ENCODE peak calls at places on chromosomes 4 and X, in seven cellular contexts. One of them, this sample, is unnamed.
A peak's percentile ranks its signal among the peaks of the same experiment; 100 is the strongest.

GRCh38 chrX:17743913-17744312 is 6.6 kb downstream of the SCML1 start:
- DNase-seq in HCT116: no peak
- DNase-seq in GM23338: no peak
- DNase-seq in MM.1S: no peak
- DNase-seq in neural progenitor cell: no peak
- DNase-seq in hepatocyte: no peak
- DNase-seq in GM23248: peak; percentile 7
- DNase-seq in this sample: peak; percentile 66

GRCh38 chr4:72295966-72296557 is 264.3 kb downstream of the NPFFR2 start:
- DNase-seq in neural progenitor cell: peak; percentile 75
- DNase-seq in hepatocyte: peak; percentile 78
- DNase-seq in HCT116: peak; percentile 15
- DNase-seq in GM23338: peak; percentile 80
- DNase-seq in MM.1S: peak; percentile 51
- DNase-seq in GM23248: peak; percentile 78
- DNase-seq in this sample: peak; percentile 90

GRCh38 chr4:38075370-38076152 is 115.4 kb downstream of the PTTG2 start:
- DNase-seq in hepatocyte: peak; percentile 34
- DNase-seq in MM.1S: peak; percentile 45
- DNase-seq in GM23248: peak; percentile 75
- DNase-seq in GM23338: no peak
- DNase-seq in neural progenitor cell: no peak
- DNase-seq in HCT116: no peak
- DNase-seq in this sample: no peak

GRCh38 chrX:64093761-64094160 is 111.7 kb downstream of the AMER1 start:
- DNase-seq in hepatocyte: no peak
- DNase-seq in MM.1S: no peak
- DNase-seq in HCT116: no peak
- DNase-seq in GM23338: peak; percentile 67
- DNase-seq in GM23248: peak; percentile 33
- DNase-seq in neural progenitor cell: peak; percentile 34
- DNase-seq in this sample: peak; percentile 39

GRCh38 chr4:72022553-72022952 is 9.2 kb upstream of the NPFFR2 start:
- DNase-seq in hepatocyte: no peak
- DNase-seq in GM23338: no peak
- DNase-seq in neural progenitor cell: no peak
- DNase-seq in HCT116: no peak
- DNase-seq in GM23248: no peak
- DNase-seq in MM.1S: no peak
- DNase-seq in this sample: no peak

GRCh38 chr4:155777971-155778710 is 19.3 kb downstream of the GUCY1B1 start:
- DNase-seq in hepatocyte: no peak
- DNase-seq in MM.1S: no peak
- DNase-seq in GM23248: peak; percentile 30
- DNase-seq in neural progenitor cell: no peak
- DNase-seq in HCT116: no peak
- DNase-seq in GM23338: no peak
- DNase-seq in this sample: peak; percentile 42

GRCh38 chrX:153880440-153880815 is 5.5 kb downstream of the L1CAM start:
- DNase-seq in neural progenitor cell: no peak
- DNase-seq in MM.1S: no peak
- DNase-seq in hepatocyte: no peak
- DNase-seq in GM23338: no peak
- DNase-seq in HCT116: no peak
- DNase-seq in GM23248: no peak
- DNase-seq in this sample: no peak

GRCh38 chr4:150078996-150079581 is 844 bp downstream of the DCLK2 start:
- DNase-seq in hepatocyte: peak; percentile 43
- DNase-seq in neural progenitor cell: peak; percentile 64
- DNase-seq in HCT116: no peak
- DNase-seq in MM.1S: peak; percentile 23
- DNase-seq in GM23338: peak; percentile 67
- DNase-seq in GM23248: peak; percentile 72
- DNase-seq in this sample: peak; percentile 19

GRCh38 chr4:2289311-2289954 is 27.5 kb upstream of the MXD4 start:
- DNase-seq in GM23338: no peak
- DNase-seq in HCT116: no peak
- DNase-seq in neural progenitor cell: no peak
- DNase-seq in GM23248: no peak
- DNase-seq in MM.1S: no peak
- DNase-seq in hepatocyte: peak; percentile 2
- DNase-seq in this sample: no peak

GRCh38 chr4:143207555-143207954 is 22.8 kb downstream of the USP38 start:
- DNase-seq in GM23338: peak; percentile 17
- DNase-seq in GM23248: peak; percentile 40
- DNase-seq in HCT116: no peak
- DNase-seq in hepatocyte: peak; percentile 24
- DNase-seq in neural progenitor cell: no peak
- DNase-seq in MM.1S: peak; percentile 38
- DNase-seq in this sample: peak; percentile 44

GRCh38 chr4:31918891-31919290 is 1198.7 kb downstream of the PCDH7 start:
- DNase-seq in neural progenitor cell: no peak
- DNase-seq in HCT116: no peak
- DNase-seq in hepatocyte: no peak
- DNase-seq in MM.1S: no peak
- DNase-seq in GM23338: no peak
- DNase-seq in GM23248: no peak
- DNase-seq in this sample: no peak

GRCh38 chrX:13432376-13432775 is 112.5 kb upstream of the ATXN3L start:
- DNase-seq in GM23338: no peak
- DNase-seq in neural progenitor cell: no peak
- DNase-seq in HCT116: no peak
- DNase-seq in MM.1S: no peak
- DNase-seq in hepatocyte: peak; percentile 70
- DNase-seq in GM23248: peak; percentile 97
- DNase-seq in this sample: peak; percentile 45

GRCh38 chr4:153154010-153154975 is 50.0 kb upstream of the TRIM2 start:
- DNase-seq in MM.1S: no peak
- DNase-seq in neural progenitor cell: no peak
- DNase-seq in hepatocyte: peak; percentile 64
- DNase-seq in GM23338: no peak
- DNase-seq in GM23248: peak; percentile 60
- DNase-seq in HCT116: no peak
- DNase-seq in this sample: peak; percentile 51

GRCh38 chr4:153153339-153153851 is 50.8 kb upstream of the TRIM2 start:
- DNase-seq in GM23338: peak; percentile 82
- DNase-seq in neural progenitor cell: peak; percentile 85
- DNase-seq in MM.1S: peak; percentile 54
- DNase-seq in hepatocyte: peak; percentile 80
- DNase-seq in GM23248: peak; percentile 76
- DNase-seq in HCT116: no peak
- DNase-seq in this sample: peak; percentile 19

GRCh38 chr4:153156263-153156662 is 48.0 kb upstream of the TRIM2 start:
- DNase-seq in MM.1S: no peak
- DNase-seq in HCT116: no peak
- DNase-seq in GM23338: peak; percentile 71
- DNase-seq in hepatocyte: no peak
- DNase-seq in GM23248: peak; percentile 10
- DNase-seq in neural progenitor cell: peak; percentile 58
- DNase-seq in this sample: no peak

GRCh38 chr4:153151535-153152452 is 52.4 kb upstream of the TRIM2 start:
- DNase-seq in GM23338: peak; percentile 98
- DNase-seq in MM.1S: no peak
- DNase-seq in neural progenitor cell: peak; percentile 97
- DNase-seq in GM23248: peak; percentile 45
- DNase-seq in HCT116: no peak
- DNase-seq in hepatocyte: peak; percentile 92
- DNase-seq in this sample: peak; percentile 27

GRCh38 chr4:153152453-153153338 is 51.5 kb upstream of the TRIM2 start:
- DNase-seq in GM23248: peak; percentile 53
- DNase-seq in hepatocyte: peak; percentile 73
- DNase-seq in GM23338: peak; percentile 53
- DNase-seq in MM.1S: peak; percentile 31
- DNase-seq in neural progenitor cell: peak; percentile 40
- DNase-seq in HCT116: no peak
- DNase-seq in this sample: no peak
- TF ChIP-seq EZH2 in GM23248: no peak
- TF ChIP-seq EZH2 in hepatocyte: no peak
- TF ChIP-seq EZH2 in GM23338: no peak
- TF ChIP-seq EZH2 in MM.1S: no peak
- TF ChIP-seq EZH2 in neural progenitor cell: peak; percentile 89
- TF ChIP-seq EZH2 in HCT116: no peak
- TF ChIP-seq EZH2 in this sample: no peak

GRCh38 chrX:41308884-41309655 is 24.9 kb upstream of the DDX3X start:
- DNase-seq in GM23248: peak; percentile 23
- DNase-seq in MM.1S: no peak
- DNase-seq in hepatocyte: no peak
- DNase-seq in neural progenitor cell: no peak
- DNase-seq in GM23338: no peak
- DNase-seq in HCT116: no peak
- DNase-seq in this sample: no peak
- TF ChIP-seq EZH2phosphoT487 in GM23248: no peak
- TF ChIP-seq EZH2phosphoT487 in MM.1S: no peak
- TF ChIP-seq EZH2phosphoT487 in hepatocyte: no peak
- TF ChIP-seq EZH2phosphoT487 in neural progenitor cell: no peak
- TF ChIP-seq EZH2phosphoT487 in GM23338: no peak
- TF ChIP-seq EZH2phosphoT487 in HCT116: no peak
- TF ChIP-seq EZH2phosphoT487 in this sample: no peak

DNA sequence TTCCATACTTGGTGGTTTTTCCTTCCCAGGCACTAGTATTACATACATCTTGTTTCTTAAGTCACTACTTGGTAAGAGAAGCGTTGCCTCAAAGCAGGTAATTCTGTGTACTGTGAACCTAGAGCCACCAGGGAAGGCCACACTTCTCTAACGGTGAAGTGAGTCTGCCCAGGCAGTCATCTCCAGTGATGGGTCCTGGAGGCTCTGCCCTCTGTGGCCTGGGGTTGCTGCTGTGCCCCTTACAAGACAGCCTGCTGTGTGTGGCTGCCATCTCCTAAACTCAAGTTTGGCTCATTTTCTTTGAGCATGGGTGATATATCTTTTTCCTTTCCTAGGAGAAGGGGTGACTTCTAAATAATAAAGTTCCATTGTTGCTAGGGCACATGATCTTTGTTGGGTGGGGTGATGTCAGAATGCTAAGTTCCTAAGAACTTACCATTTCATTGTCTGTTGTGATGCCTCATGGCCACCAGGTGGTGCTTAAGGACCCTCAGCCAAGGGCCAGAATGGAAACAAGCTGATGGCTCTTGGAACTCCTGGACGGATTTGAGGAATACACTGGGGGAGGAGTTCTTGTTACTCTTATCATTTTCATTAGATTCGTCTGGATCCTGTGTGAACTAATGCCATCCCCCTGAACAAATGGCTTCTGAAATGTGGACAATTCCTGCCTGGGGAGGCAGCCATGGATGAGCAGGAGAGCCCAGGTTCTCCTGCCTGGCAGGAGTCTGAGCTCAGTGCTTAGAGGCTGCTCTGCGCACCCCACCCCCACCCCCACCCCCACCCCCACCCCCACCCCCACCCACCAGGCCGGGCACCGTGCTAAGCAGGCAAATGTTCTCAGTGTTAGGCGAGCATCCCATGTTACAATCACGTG is 41.1 kb upstream of the WDR1 start:
- DNase-seq in GM23248: peak; percentile 88
- DNase-seq in neural progenitor cell: peak; percentile 81
- DNase-seq in MM.1S: peak; percentile 53
- DNase-seq in GM23338: peak; percentile 89
- DNase-seq in hepatocyte: peak; percentile 88
- DNase-seq in HCT116: peak; percentile 73
- DNase-seq in this sample: peak; percentile 56
- H3K27ac ChIP-seq in GM23248: no peak overlapping the region
- H3K27ac ChIP-seq in neural progenitor cell: no peak overlapping the region
- H3K27ac ChIP-seq in MM.1S: no peak overlapping the region
- H3K27ac ChIP-seq in GM23338: no peak overlapping the region
- H3K27ac ChIP-seq in hepatocyte: peak overlapping the region; percentile 90
- H3K27ac ChIP-seq in HCT116: no peak overlapping the region
- H3K27ac ChIP-seq in this sample: no peak overlapping the region

GRCh38 chr4:173530326-173531062 is 465 bp upstream of the HAND2 start:
- DNase-seq in neural progenitor cell: peak; percentile 44
- DNase-seq in GM23338: peak; percentile 28
- DNase-seq in GM23248: peak; percentile 69
- DNase-seq in HCT116: no peak
- DNase-seq in MM.1S: no peak
- DNase-seq in hepatocyte: no peak
- DNase-seq in this sample: no peak
- TF ChIP-seq EZH2 in neural progenitor cell: peak; percentile 61
- TF ChIP-seq EZH2 in GM23338: peak; percentile 91
- TF ChIP-seq EZH2 in GM23248: no peak
- TF ChIP-seq EZH2 in HCT116: no peak
- TF ChIP-seq EZH2 in MM.1S: no peak
- TF ChIP-seq EZH2 in hepatocyte: peak; percentile 61
- TF ChIP-seq EZH2 in this sample: no peak

GRCh38 chr4:6549445-6549844 is 25.5 kb upstream of the MAN2B2 start:
- DNase-seq in GM23248: no peak
- DNase-seq in GM23338: peak; percentile 54
- DNase-seq in MM.1S: no peak
- DNase-seq in hepatocyte: no peak
- DNase-seq in HCT116: no peak
- DNase-seq in neural progenitor cell: no peak
- DNase-seq in this sample: no peak
- TF ChIP-seq EZH2phosphoT487 in GM23248: no peak
- TF ChIP-seq EZH2phosphoT487 in GM23338: no peak
- TF ChIP-seq EZH2phosphoT487 in MM.1S: no peak
- TF ChIP-seq EZH2phosphoT487 in hepatocyte: no peak
- TF ChIP-seq EZH2phosphoT487 in HCT116: no peak
- TF ChIP-seq EZH2phosphoT487 in neural progenitor cell: no peak
- TF ChIP-seq EZH2phosphoT487 in this sample: no peak

GRCh38 chrX:45110494-45110893 is 90.2 kb downstream of the DIPK2B start:
- DNase-seq in GM23338: no peak
- DNase-seq in GM23248: no peak
- DNase-seq in MM.1S: no peak
- DNase-seq in HCT116: no peak
- DNase-seq in hepatocyte: no peak
- DNase-seq in neural progenitor cell: no peak
- DNase-seq in this sample: no peak
- H3K27ac ChIP-seq in GM23338: no peak overlapping the region
- H3K27ac ChIP-seq in GM23248: no peak overlapping the region
- H3K27ac ChIP-seq in MM.1S: no peak overlapping the region
- H3K27ac ChIP-seq in HCT116: no peak overlapping the region
- H3K27ac ChIP-seq in hepatocyte: no peak overlapping the region
- H3K27ac ChIP-seq in neural progenitor cell: no peak overlapping the region
- H3K27ac ChIP-seq in this sample: no peak overlapping the region

GRCh38 chrX:119996600-119997524 is 53.3 kb upstream of the NKAP start:
- DNase-seq in neural progenitor cell: no peak
- DNase-seq in GM23338: no peak
- DNase-seq in HCT116: no peak
- DNase-seq in GM23248: no peak
- DNase-seq in hepatocyte: no peak
- DNase-seq in MM.1S: no peak
- DNase-seq in this sample: no peak

GRCh38 chrX:119997570-119997969 is 54.0 kb upstream of the NKAP start:
- DNase-seq in GM23248: no peak
- DNase-seq in hepatocyte: no peak
- DNase-seq in GM23338: no peak
- DNase-seq in neural progenitor cell: no peak
- DNase-seq in HCT116: no peak
- DNase-seq in MM.1S: peak; percentile 46
- DNase-seq in this sample: no peak

GRCh38 chrX:120000490-120001246 is 57.1 kb upstream of the NKAP start:
- DNase-seq in MM.1S: no peak
- DNase-seq in neural progenitor cell: peak; percentile 38
- DNase-seq in hepatocyte: peak; percentile 14
- DNase-seq in GM23338: peak; percentile 35
- DNase-seq in GM23248: peak; percentile 46
- DNase-seq in HCT116: no peak
- DNase-seq in this sample: peak; percentile 55

GRCh38 chrX:120001787-120002186 is 58.2 kb upstream of the NKAP start:
- DNase-seq in MM.1S: no peak
- DNase-seq in GM23248: no peak
- DNase-seq in GM23338: peak; percentile 62
- DNase-seq in neural progenitor cell: no peak
- DNase-seq in HCT116: no peak
- DNase-seq in hepatocyte: no peak
- DNase-seq in this sample: no peak

GRCh38 chrX:119999087-119999634 is 55.6 kb upstream of the NKAP start:
- DNase-seq in GM23338: peak; percentile 55
- DNase-seq in GM23248: no peak
- DNase-seq in hepatocyte: no peak
- DNase-seq in MM.1S: no peak
- DNase-seq in neural progenitor cell: no peak
- DNase-seq in HCT116: no peak
- DNase-seq in this sample: no peak
- TF ChIP-seq EZH2 in GM23338: peak; percentile 58
- TF ChIP-seq EZH2 in GM23248: no peak
- TF ChIP-seq EZH2 in hepatocyte: peak; percentile 39
- TF ChIP-seq EZH2 in MM.1S: no peak
- TF ChIP-seq EZH2 in neural progenitor cell: peak; percentile 88
- TF ChIP-seq EZH2 in HCT116: no peak
- TF ChIP-seq EZH2 in this sample: no peak